ENCODE peak calls at places on chromosomes 11 and 22, in nine cellular contexts. O, A, V, E, S, T, J, Q and N are unnamed samples.

GRCh38 chr11:74672956-74673895 is 58.0 kb downstream of the CHRDL2 start:
- DNase-seq in T (no peak), Q (peak; percentile 46), V (peak; percentile 92), O (peak; percentile 97), E (peak; percentile 40), A (peak; percentile 89), J (peak; percentile 83), S (no peak), N (no peak)

GRCh38 chr11:702731-703461 is 3.1 kb upstream of the EPS8L2 start:
- DNase-seq in T (no peak), Q (no peak), J (no peak), O (peak; percentile 61), A (peak; percentile 44), E (no peak), V (peak; percentile 83), S (no peak), N (no peak)

GRCh38 chr22:35422936-35423335 is 23.0 kb downstream of the MCM5 start:
- DNase-seq in V (no peak), E (no peak), Q (no peak), J (no peak), A (no peak), T (no peak), O (no peak), S (no peak), N (no peak)

GRCh38 chr11:68191661-68192579 is 21.2 kb downstream of the KMT5B start:
- DNase-seq in V (no peak), J (no peak), E (no peak), A (no peak), Q (no peak), S (no peak), O (no peak), T (no peak), N (no peak)

GRCh38 chr11:4025248-4025956 is 69.2 kb upstream of the RRM1 start:
- DNase-seq in S (no peak), Q (no peak), J (no peak), T (no peak), O (peak; percentile 61), V (no peak), A (no peak), E (no peak), N (no peak)

GRCh38 chr11:65491614-65492386 is 7.0 kb upstream of the MALAT1 start:
- DNase-seq in S (peak; percentile 58), J (peak; percentile 76), E (peak; percentile 64), Q (peak; percentile 83), O (peak; percentile 96), T (no peak), A (peak; percentile 86), V (peak; percentile 79), N (no peak)

GRCh38 chr22:26330971-26331625 is 98.0 kb upstream of the ASPHD2 start:
- DNase-seq in T (peak; percentile 62), Q (peak; percentile 72), E (peak; percentile 86), V (peak; percentile 28), A (no peak), S (no peak), O (peak; percentile 60), J (no peak), N (peak; percentile 14)

GRCh38 chr22:21634081-21634480 is 1.5 kb downstream of the CCDC116 start:
- DNase-seq in S (no peak), O (no peak), J (no peak), Q (no peak), E (no peak), A (no peak), T (no peak), V (no peak), N (no peak)

GRCh38 chr22:36548606-36549005 is 19.6 kb upstream of the EIF3D start:
- DNase-seq in T (no peak), O (no peak), J (peak; percentile 31), A (no peak), V (no peak), Q (no peak), S (no peak), E (no peak), N (no peak)

GRCh38 chr22:21775061-21775460 is 39.5 kb upstream of the YPEL1 start:
- DNase-seq in O (peak; percentile 55), Q (peak; percentile 36), J (no peak), S (no peak), T (no peak), A (no peak), V (no peak), E (no peak), N (no peak)

GRCh38 chr22:29912605-29913398 is 29.8 kb downstream of the MTMR3 start:
- DNase-seq in S (no peak), A (no peak), T (no peak), E (no peak), V (no peak), Q (no peak), J (no peak), O (peak; percentile 85), N (no peak)

GRCh38 chr11:101327908-101328307 is 198.3 kb upstream of the PGR start:
- DNase-seq in E (no peak), O (no peak), Q (no peak), T (no peak), A (no peak), S (no peak), V (no peak), J (no peak), N (no peak)

GRCh38 chr22:25643232-25644000 is 78.9 kb downstream of the GRK3 start:
- DNase-seq in V (no peak), E (no peak), Q (no peak), O (no peak), T (no peak), J (no peak), A (no peak), S (no peak), N (no peak)

GRCh38 chr11:75919525-75919924 is 104.5 kb downstream of the UVRAG start:
- DNase-seq in T (no peak), E (no peak), A (no peak), S (no peak), Q (no peak), O (peak; percentile 38), J (no peak), V (no peak), N (no peak)

GRCh38 chr11:87819141-87819540 is 356.1 kb downstream of the RAB38 start:
- DNase-seq in T (no peak), A (no peak), V (no peak), Q (no peak), S (no peak), J (no peak), E (no peak), O (peak; percentile 20), N (no peak)

GRCh38 chr22:38788846-38789245 is 5.1 kb downstream of the DNAL4 start:
- DNase-seq in E (no peak), Q (no peak), V (no peak), J (no peak), T (no peak), A (no peak), O (no peak), S (no peak), N (no peak)

GRCh38 chr22:17870408-17870807 is 96.1 kb upstream of the BID start:
- DNase-seq in E (no peak), J (no peak), T (no peak), O (no peak), V (no peak), Q (no peak), A (no peak), S (no peak), N (no peak)
- H3K36me3 ChIP-seq in E (no peaks in the 10 kb centered on the region), J (peaks cover 8% of the 10 kb centered on the region), T (peaks cover 40% of the 10 kb centered on the region), O (no peaks in the 10 kb centered on the region), V (no peaks in the 10 kb centered on the region), Q (no peaks in the 10 kb centered on the region), A (peaks cover 70% of the 10 kb centered on the region), S (peaks cover 3% of the 10 kb centered on the region), N (peaks cover 22% of the 10 kb centered on the region)

GRCh38 chr22:46099740-46100139 is 50.6 kb upstream of the PPARA start:
- DNase-seq in J (no peak), V (no peak), Q (no peak), A (no peak), E (no peak), S (no peak), T (no peak), O (no peak), N (no peak)

GRCh38 chr22:46096706-46097230 is 53.6 kb upstream of the PPARA start:
- DNase-seq in A (no peak), E (no peak), S (no peak), O (no peak), Q (no peak), V (no peak), T (no peak), J (no peak), N (no peak)

GRCh38 chr22:46100401-46101105 is 49.8 kb upstream of the PPARA start:
- DNase-seq in V (no peak), S (no peak), O (peak; percentile 48), E (no peak), T (no peak), A (no peak), J (no peak), Q (no peak), N (no peak)

GRCh38 chr22:46097268-46097900 is 52.9 kb upstream of the PPARA start:
- DNase-seq in Q (no peak), S (no peak), O (no peak), E (no peak), V (no peak), T (no peak), J (no peak), A (no peak), N (no peak)

DNA sequence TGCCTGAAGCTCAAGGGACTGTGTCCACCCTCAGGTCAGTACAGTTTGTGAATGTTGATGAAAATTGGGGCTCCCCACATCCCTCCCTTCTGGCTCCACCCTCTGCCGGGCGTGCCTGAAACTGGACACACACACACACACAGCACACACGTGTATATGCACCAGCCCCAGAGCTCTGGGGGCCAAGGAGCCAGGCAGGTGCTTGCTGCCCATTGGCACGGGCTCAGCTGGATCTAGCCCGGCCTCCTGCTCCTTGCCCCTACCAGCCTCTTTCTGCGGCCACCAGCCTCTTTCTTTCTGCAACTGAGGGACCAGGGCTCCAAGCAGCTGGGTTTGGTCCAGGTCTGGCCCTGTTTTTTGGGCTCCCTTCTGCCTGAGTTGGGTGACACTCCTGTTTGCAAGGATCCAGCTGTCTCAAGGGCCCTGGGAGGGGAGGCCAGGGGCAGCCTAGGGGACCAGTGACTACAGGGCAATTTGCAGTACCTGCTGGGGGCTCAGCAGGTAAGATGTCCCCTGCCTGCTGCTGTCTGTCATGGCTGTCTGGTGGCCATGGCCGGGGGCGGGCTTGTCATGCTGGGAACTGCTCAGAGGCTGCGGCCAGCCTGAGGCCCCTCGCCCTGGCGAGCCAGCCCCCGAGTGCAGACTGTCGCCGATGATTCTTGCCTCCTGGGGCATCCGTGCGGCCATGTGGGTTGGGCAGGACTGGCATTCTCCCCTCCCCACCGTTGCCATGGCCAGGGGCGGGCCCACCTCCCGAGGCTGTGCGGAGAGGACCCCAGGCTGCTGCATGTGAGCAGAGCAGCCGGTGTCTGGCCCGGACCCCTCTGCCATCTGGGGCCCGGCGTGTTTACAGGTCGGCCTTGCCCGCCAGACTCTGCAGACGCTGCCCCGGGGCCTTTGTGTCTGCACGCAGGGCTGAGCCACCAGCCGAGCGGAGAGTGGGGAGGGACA is 51.5 kb upstream of the PPARA start:
- DNase-seq in E (no peak), O (no peak), J (no peak), A (no peak), Q (no peak), S (no peak), V (no peak), T (no peak), N (no peak)
- H3K36me3 ChIP-seq in E (no peaks in the 10 kb centered on the region), O (peaks cover 22% of the 10 kb centered on the region), J (peaks cover 46% of the 10 kb centered on the region), A (peaks cover 61% of the 10 kb centered on the region), Q (no peaks in the 10 kb centered on the region), S (peaks cover 2% of the 10 kb centered on the region), V (peaks cover 2% of the 10 kb centered on the region), T (peaks cover 7% of the 10 kb centered on the region), N (peaks cover 16% of the 10 kb centered on the region)

GRCh38 chr11:106092446-106092845 is 15.0 kb downstream of the AASDHPPT start:
- DNase-seq in O (no peak), E (no peak), S (no peak), V (no peak), Q (no peak), T (no peak), A (no peak), J (no peak), N (no peak)
- H3K36me3 ChIP-seq in O (peaks cover 42% of the 10 kb centered on the region), E (peaks cover 4% of the 10 kb centered on the region), S (no peaks in the 10 kb centered on the region), V (peaks cover 4% of the 10 kb centered on the region), Q (no peaks in the 10 kb centered on the region), T (peaks cover 64% of the 10 kb centered on the region), A (peaks cover 62% of the 10 kb centered on the region), J (peaks cover 45% of the 10 kb centered on the region), N (peaks cover 49% of the 10 kb centered on the region)

GRCh38 chr22:20093437-20093836 is 13.4 kb downstream of the DGCR8 start:
- DNase-seq in V (peak; percentile 88), A (peak; percentile 66), Q (no peak), E (no peak), O (no peak), J (peak; percentile 69), T (peak; percentile 28), S (no peak), N (no peak)
- H3K36me3 ChIP-seq in V (peaks cover 23% of the 10 kb centered on the region), A (peaks cover 95% of the 10 kb centered on the region), Q (no peaks in the 10 kb centered on the region), E (peaks cover 54% of the 10 kb centered on the region), O (peaks cover 70% of the 10 kb centered on the region), J (peaks cover 84% of the 10 kb centered on the region), T (peaks cover 79% of the 10 kb centered on the region), S (peaks cover 36% of the 10 kb centered on the region), N (peaks cover 77% of the 10 kb centered on the region)